ENCODE peak calls at places on chromosomes 3 and 15, in six cellular contexts. U is endodermal cell, X is Peyer's patch, H is thoracic aorta, C is hepatocyte, N is cardiac muscle cell. F is an unnamed sample.
A peak's percentile ranks its signal among the peaks of the same experiment; 100 is the strongest.

GRCh38 chr15:34861216-34861615 is 65.9 kb upstream of the ACTC1 start:
- DNase-seq in U (no peak), X (no peak), H (no peak), C (no peak), N (no peak), F (no peak)

GRCh38 chr3:155007729-155008128 is 72.4 kb upstream of the MME start:
- DNase-seq in U (no peak), X (no peak), H (no peak), C (no peak), N (no peak), F (no peak)

GRCh38 chr15:33243869-33244268 is 49.4 kb upstream of the FMN1 start:
- DNase-seq in U (no peak), X (no peak), H (no peak), C (peak; percentile 28), N (no peak), F (peak; percentile 89)

GRCh38 chr3:48694610-48695051 is 8.9 kb upstream of the NCKIPSD start:
- DNase-seq in U (no peak), X (no peak), H (no peak), C (peak; percentile 58), N (no peak), F (peak; percentile 85)

GRCh38 chr15:41928637-41929620 is 35.1 kb upstream of the SPTBN5 start:
- DNase-seq in U (no peak), X (peak; percentile 67), H (no peak), C (no peak), N (no peak), F (no peak)

GRCh38 chr15:67879440-67880129 is 39.7 kb upstream of the RNU6-1 start:
- DNase-seq in U (no peak), X (no peak), H (no peak), C (no peak), N (no peak), F (no peak)

GRCh38 chr3:72380193-72380592 is 468.1 kb downstream of the SHQ1 start:
- DNase-seq in U (no peak), X (no peak), H (no peak), C (no peak), N (no peak), F (peak; percentile 46)

GRCh38 chr3:142647856-142648255 is 51.7 kb downstream of the PLS1 start:
- DNase-seq in U (no peak), X (no peak), H (no peak), C (peak; percentile 41), N (no peak), F (peak; percentile 78)

GRCh38 chr3:137012097-137012501 is 54.3 kb downstream of the IL20RB start:
- DNase-seq in U (no peak), X (no peak), H (no peak), C (no peak), N (no peak), F (no peak)

GRCh38 chr3:117281371-117281770 is 571.8 kb downstream of the TUSC7 start:
- DNase-seq in U (no peak), X (no peak), H (no peak), C (no peak), N (no peak), F (no peak)

GRCh38 chr3:42728056-42728455 is 25.5 kb upstream of the HHATL start:
- DNase-seq in U (no peak), X (no peak), H (no peak), C (no peak), N (no peak), F (no peak)

GRCh38 chr15:54772663-54773062 is 424.1 kb downstream of the RSL24D1 start:
- DNase-seq in U (no peak), X (no peak), H (no peak), C (no peak), N (no peak), F (no peak)

GRCh38 chr3:115341208-115341607 is 194.1 kb upstream of the ZBTB20 start:
- DNase-seq in U (no peak), X (no peak), H (no peak), C (peak; percentile 3), N (no peak), F (peak; percentile 83)

GRCh38 chr3:65974505-65974904 is 64.2 kb downstream of the MAGI1 start:
- DNase-seq in U (no peak), X (no peak), H (no peak), C (no peak), N (no peak), F (no peak)

GRCh38 chr3:4504340-4505261 is 11.5 kb downstream of the ITPR1 start:
- DNase-seq in U (no peak), X (peak; percentile 35), H (no peak), C (no peak), N (peak; percentile 42), F (peak; percentile 39)

GRCh38 chr3:134201201-134202130 is 49.2 kb downstream of the RYK start:
- DNase-seq in U (no peak), X (no peak), H (no peak), C (no peak), N (no peak), F (peak; percentile 96)

GRCh38 chr15:51681303-51681963 is at the start of gene SCG3:
- DNase-seq in U (peak; percentile 99), X (peak; percentile 19), H (no peak), C (peak; percentile 94), N (peak; percentile 96), F (peak; percentile 81)

GRCh38 chr3:43162573-43163084 is 56.8 kb upstream of the POMGNT2 start:
- DNase-seq in U (peak; percentile 60), X (peak; percentile 32), H (no peak), C (no peak), N (no peak), F (no peak)

GRCh38 chr15:32908135-32908801 is 190.5 kb downstream of the GREM1 start:
- DNase-seq in U (no peak), X (peak; percentile 62), H (no peak), C (peak; percentile 7), N (no peak), F (no peak)

GRCh38 chr3:14223595-14223994 is 45.0 kb downstream of the LSM3 start:
- DNase-seq in U (peak; percentile 20), X (no peak), H (no peak), C (no peak), N (no peak), F (no peak)

GRCh38 chr3:88180398-88180999 is 30.7 kb downstream of the C3orf38 start:
- DNase-seq in U (no peak), X (no peak), H (no peak), C (peak; percentile 44), N (peak; percentile 23), F (peak; percentile 37)

GRCh38 chr15:25849431-25849921 is 13.7 kb downstream of the ATP10A start:
- DNase-seq in U (no peak), X (no peak), H (no peak), C (peak; percentile 65), N (no peak), F (no peak)

DNA sequence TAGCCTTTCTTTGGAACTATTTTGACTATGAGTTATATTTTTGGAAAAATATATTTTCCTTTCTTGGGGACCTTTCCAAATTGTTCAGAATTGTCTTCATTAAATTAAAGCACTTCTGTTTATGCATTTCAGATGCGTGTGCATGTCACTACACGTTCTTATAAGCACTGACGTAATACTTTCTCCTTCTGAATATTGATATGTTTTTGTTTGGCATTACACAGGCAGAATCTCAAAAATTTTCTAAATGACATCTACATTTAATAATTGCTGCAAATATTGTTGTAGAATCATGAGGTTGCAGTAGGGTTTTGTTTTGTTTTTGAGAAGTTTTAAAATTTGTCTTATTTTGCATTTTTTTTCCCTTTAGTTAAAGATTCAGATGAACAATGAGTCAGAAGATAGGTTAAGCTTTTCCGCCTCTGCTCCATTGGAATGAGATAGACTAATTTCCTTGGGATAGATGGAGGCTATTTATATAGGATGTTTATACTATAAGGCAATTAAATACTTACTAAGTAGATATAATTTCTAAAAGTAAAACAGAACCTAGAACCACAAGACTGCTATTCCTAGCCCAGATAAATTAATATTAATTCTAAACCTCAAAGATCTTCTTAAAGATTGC is 110.8 kb downstream of the MBNL1 start:
- DNase-seq in U (no peak), X (no peak), H (no peak), C (no peak), N (no peak), F (no peak)
- H3K4me1 ChIP-seq in U (peaks cover 2% of the 10 kb centered on the region), X (no peaks in the 10 kb centered on the region), H (peaks cover 69% of the 10 kb centered on the region), C (peaks cover 6% of the 10 kb centered on the region), N (peaks cover 8% of the 10 kb centered on the region), F (peaks cover 8% of the 10 kb centered on the region)

GRCh38 chr3:60742606-60743145 is 508.6 kb downstream of the FHIT start:
- DNase-seq in U (peak; percentile 90), X (no peak), H (no peak), C (peak; percentile 42), N (peak; percentile 73), F (peak; percentile 2)

GRCh38 chr3:60746690-60747416 is 504.4 kb downstream of the FHIT start:
- DNase-seq in U (no peak), X (no peak), H (no peak), C (no peak), N (no peak), F (no peak)

GRCh38 chr3:60746043-60746638 is 505.1 kb downstream of the FHIT start:
- DNase-seq in U (no peak), X (no peak), H (no peak), C (no peak), N (no peak), F (peak; percentile 10)

GRCh38 chr3:60737633-60738399 is 513.4 kb downstream of the FHIT start:
- DNase-seq in U (no peak), X (no peak), H (no peak), C (peak; percentile 8), N (no peak), F (no peak)

GRCh38 chr3:60743631-60744164 is 507.6 kb downstream of the FHIT start:
- DNase-seq in U (peak; percentile 75), X (no peak), H (no peak), C (no peak), N (no peak), F (no peak)
- TF ChIP-seq CTCF in U (peak; percentile 73), X (no peak), H (peak; percentile 10), C (no peak), N (no peak), F (no peak)

GRCh38 chr3:16070707-16071106 is 103.8 kb upstream of the GALNT15 start:
- DNase-seq in U (no peak), X (no peak), H (no peak), C (no peak), N (no peak), F (no peak)

GRCh38 chr3:16072420-16073110 is 101.9 kb upstream of the GALNT15 start:
- DNase-seq in U (no peak), X (no peak), H (no peak), C (no peak), N (no peak), F (peak; percentile 66)

GRCh38 chr3:16069149-16069922 is 105.1 kb upstream of the GALNT15 start:
- DNase-seq in U (no peak), X (no peak), H (no peak), C (peak; percentile 64), N (no peak), F (peak; percentile 68)

GRCh38 chr3:16073218-16073617 is 101.3 kb upstream of the GALNT15 start:
- DNase-seq in U (no peak), X (no peak), H (no peak), C (no peak), N (no peak), F (no peak)

DNA sequence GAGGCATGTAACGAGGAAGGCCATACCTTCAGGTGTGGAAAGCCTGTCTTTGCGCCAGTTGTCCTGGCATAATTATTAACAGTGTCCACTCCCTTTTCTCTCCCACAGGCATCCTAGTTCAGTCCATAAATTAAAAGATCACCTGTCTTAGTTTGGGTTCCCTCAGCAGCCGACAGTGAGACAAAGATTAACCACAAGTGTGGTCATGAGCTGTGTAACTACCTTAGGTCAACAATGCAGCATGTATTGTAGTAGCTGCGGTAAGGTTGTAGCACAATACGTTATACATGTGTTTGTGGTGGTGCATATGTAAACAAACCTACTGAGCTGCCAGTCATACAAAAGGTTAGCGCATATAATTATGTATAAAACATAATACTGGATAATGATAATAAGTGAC is 103.2 kb upstream of the GALNT15 start:
- DNase-seq in U (no peak), X (no peak), H (no peak), C (peak; percentile 53), N (no peak), F (peak; percentile 67)
- H3K4me1 ChIP-seq in U (no peaks in the 10 kb centered on the region), X (no peaks in the 10 kb centered on the region), H (peaks cover 10% of the 10 kb centered on the region), C (peaks cover 13% of the 10 kb centered on the region), N (no peaks in the 10 kb centered on the region), F (peaks cover 56% of the 10 kb centered on the region)

GRCh38 chr3:46693038-46693896 is at the start of gene ALS2CL:
- DNase-seq in U (peak; percentile 90), X (peak; percentile 74), H (no peak), C (peak; percentile 87), N (peak; percentile 65), F (peak; percentile 75)
- TF ChIP-seq CTCF in U (no peak), X (no peak), H (no peak), C (no peak), N (no peak), F (peak; percentile 14)

F was measured in mammary epithelial cell.